ENCODE peak calls at places on chromosomes 7 and 10, in four cellular contexts. L is prostate gland, Q is breast epithelium, I is spleen. G is an unnamed sample.

GRCh38 chr10:23435378-23435777 is 3.5 kb upstream of the OTUD1 start:
- DNase-seq in L (no peak), Q (no peak), I (no peak), G (no peak)

GRCh38 chr7:153324094-153324493 is 564.5 kb downstream of the ACTR3B start:
- DNase-seq in L (no peak), Q (no peak), I (no peak), G (no peak)

GRCh38 chr7:55526770-55527169 is 45.5 kb downstream of the VOPP1 start:
- DNase-seq in L (no peak), Q (no peak), I (no peak), G (no peak)

GRCh38 chr10:60473557-60473956 is 83.9 kb upstream of the ANK3 start:
- DNase-seq in L (no peak), Q (no peak), I (no peak), G (no peak)

GRCh38 chr10:33248638-33249037 is 85.8 kb downstream of the NRP1 start:
- DNase-seq in L (no peak), Q (no peak), I (no peak), G (no peak)

GRCh38 chr7:138616085-138616484 is 85.1 kb downstream of the SVOPL start:
- DNase-seq in L (no peak), Q (no peak), I (no peak), G (no peak)

GRCh38 chr7:16786257-16786656 is 18.5 kb downstream of the AGR2 start:
- DNase-seq in L (no peak), Q (no peak), I (no peak), G (no peak)

GRCh38 chr10:132521041-132521465 is 16.5 kb upstream of the INPP5A start:
- DNase-seq in L (no peak), Q (peak; percentile 43), I (peak; percentile 56), G (no peak)

GRCh38 chr7:91320679-91321078 is 56.4 kb downstream of the FZD1 start:
- DNase-seq in L (no peak), Q (no peak), I (no peak), G (no peak)

GRCh38 chr10:103632247-103632642 is 138.7 kb downstream of the NEURL1 start:
- DNase-seq in L (no peak), Q (no peak), I (no peak), G (no peak)

GRCh38 chr7:33862946-33863814 is 42.2 kb upstream of the BMPER start:
- DNase-seq in L (no peak), Q (no peak), I (no peak), G (no peak)

GRCh38 chr7:44268671-44269070 is 56.7 kb downstream of the CAMK2B start:
- DNase-seq in L (no peak), Q (no peak), I (no peak), G (no peak)

GRCh38 chr10:59820471-59820870 is 67.2 kb upstream of the MRLN start:
- DNase-seq in L (no peak), Q (no peak), I (no peak), G (no peak)

GRCh38 chr7:80660939-80661338 is 22.5 kb downstream of the CD36 start:
- DNase-seq in L (no peak), Q (no peak), I (no peak), G (no peak)

GRCh38 chr7:30164567-30164966 is 29.8 kb downstream of the MTURN start:
- DNase-seq in L (peak; percentile 32), Q (no peak), I (no peak), G (no peak)

GRCh38 chr10:77090381-77091356 is 546.9 kb downstream of the KCNMA1 start:
- DNase-seq in L (no peak), Q (no peak), I (no peak), G (no peak)

GRCh38 chr10:63409465-63410027 is 56.2 kb downstream of the JMJD1C start:
- DNase-seq in L (no peak), Q (no peak), I (no peak), G (no peak)

GRCh38 chr10:6583447-6583846 is 3.4 kb upstream of the PRKCQ start:
- DNase-seq in L (no peak), Q (no peak), I (no peak), G (no peak)

GRCh38 chr10:49611166-49611814 is 1.2 kb downstream of the SLC18A3 start:
- DNase-seq in L (no peak), Q (peak; percentile 38), I (peak; percentile 70), G (no peak)

GRCh38 chr10:73773152-73773879 is 8.5 kb upstream of the CHCHD1 start:
- DNase-seq in L (no peak), Q (no peak), I (no peak), G (no peak)

GRCh38 chr7:151408839-151409554 is 841 bp downstream of the WDR86 start:
- DNase-seq in L (no peak), Q (no peak), I (peak; percentile 77), G (no peak)

GRCh38 chr7:29138588-29138987 is 7.7 kb downstream of the CPVL start:
- DNase-seq in L (no peak), Q (no peak), I (no peak), G (no peak)

GRCh38 chr7:138400400-138400886 is 59.6 kb upstream of the TRIM24 start:
- DNase-seq in L (no peak), Q (no peak), I (no peak), G (no peak)

GRCh38 chr7:23394828-23395227 is 75.5 kb downstream of the IGF2BP3 start:
- DNase-seq in L (no peak), Q (no peak), I (no peak), G (no peak)

GRCh38 chr10:111522141-111522540 is 445.3 kb downstream of the ADRA2A start:
- DNase-seq in L (no peak), Q (no peak), I (no peak), G (no peak)

GRCh38 chr10:63116452-63117072 is 16.6 kb upstream of the NRBF2 start:
- DNase-seq in L (no peak), Q (no peak), I (no peak), G (no peak)

GRCh38 chr10:124619802-124620490 is 124.2 kb downstream of the FAM53B start:
- DNase-seq in L (no peak), Q (no peak), I (no peak), G (no peak)

GRCh38 chr7:155291045-155291530 is 6.6 kb upstream of the INSIG1 start:
- DNase-seq in L (no peak), Q (no peak), I (no peak), G (no peak)

GRCh38 chr10:133359972-133360610 is 2.3 kb upstream of the FUOM start:
- DNase-seq in L (no peak), Q (no peak), I (no peak), G (no peak)

GRCh38 chr10:119693262-119693957 is 32.4 kb upstream of the INPP5F start:
- DNase-seq in L (no peak), Q (no peak), I (no peak), G (no peak)

GRCh38 chr7:15016726-15017125 is 114.2 kb upstream of the DGKB start:
- DNase-seq in L (no peak), Q (no peak), I (no peak), G (no peak)

GRCh38 chr10:31341552-31341951 is 22.5 kb downstream of the ZEB1 start:
- DNase-seq in L (no peak), Q (no peak), I (no peak), G (no peak)
- TF ChIP-seq POLR2AphosphoS5 in L (no peak), Q (no peak), I (no peak), G (no peak)

DNA sequence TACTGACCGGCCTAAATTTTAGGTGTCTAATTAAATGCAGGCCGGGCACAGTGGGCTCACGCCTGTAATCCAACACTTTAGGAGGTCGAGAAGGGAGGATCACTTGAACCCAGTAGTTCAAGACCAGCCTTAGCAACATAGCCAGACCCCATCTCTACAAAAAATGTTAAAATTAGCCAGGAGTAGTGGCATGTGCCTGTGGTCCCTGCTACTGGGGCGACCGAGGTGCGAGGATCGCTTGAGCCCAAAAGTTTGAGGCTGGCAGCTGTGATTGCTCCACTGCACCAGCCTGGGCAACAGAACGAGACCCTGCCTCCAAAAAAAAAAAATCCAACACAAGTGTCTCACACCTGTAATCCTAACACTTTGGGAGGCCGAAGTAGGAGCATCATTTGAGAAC is 491 bp upstream of the SLC37A3 start:
- DNase-seq in L (no peak), Q (no peak), I (no peak), G (no peak)
- H3K4me3 ChIP-seq in L (no peak overlapping the region), Q (peak overlapping the region; percentile 95), I (peak overlapping the region; percentile 83), G (no peak overlapping the region)

GRCh38 chr10:95430231-95430951 is 130.8 kb downstream of the SORBS1 start:
- DNase-seq in L (peak; percentile 42), Q (no peak), I (no peak), G (no peak)

GRCh38 chr10:95434583-95434982 is 126.6 kb downstream of the SORBS1 start:
- DNase-seq in L (no peak), Q (no peak), I (no peak), G (no peak)

GRCh38 chr10:95428702-95429101 is 132.5 kb downstream of the SORBS1 start:
- DNase-seq in L (no peak), Q (no peak), I (no peak), G (no peak)

GRCh38 chr10:95429639-95430038 is 131.5 kb downstream of the SORBS1 start:
- DNase-seq in L (no peak), Q (no peak), I (no peak), G (no peak)

GRCh38 chr10:95431900-95432342 is 129.2 kb downstream of the SORBS1 start:
- DNase-seq in L (no peak), Q (no peak), I (no peak), G (no peak)
- H3K4me1 ChIP-seq in L (no peaks in the 10 kb centered on the region), Q (no peaks in the 10 kb centered on the region), I (peaks cover 28% of the 10 kb centered on the region), G (peaks cover 16% of the 10 kb centered on the region)

GRCh38 chr10:127024655-127025054 is 119.4 kb downstream of the DOCK1 start:
- DNase-seq in L (peak; percentile 44), Q (no peak), I (no peak), G (no peak)
- TF ChIP-seq POLR2AphosphoS5 in L (peak; percentile 40), Q (peak; percentile 25), I (no peak), G (no peak)

DNA sequence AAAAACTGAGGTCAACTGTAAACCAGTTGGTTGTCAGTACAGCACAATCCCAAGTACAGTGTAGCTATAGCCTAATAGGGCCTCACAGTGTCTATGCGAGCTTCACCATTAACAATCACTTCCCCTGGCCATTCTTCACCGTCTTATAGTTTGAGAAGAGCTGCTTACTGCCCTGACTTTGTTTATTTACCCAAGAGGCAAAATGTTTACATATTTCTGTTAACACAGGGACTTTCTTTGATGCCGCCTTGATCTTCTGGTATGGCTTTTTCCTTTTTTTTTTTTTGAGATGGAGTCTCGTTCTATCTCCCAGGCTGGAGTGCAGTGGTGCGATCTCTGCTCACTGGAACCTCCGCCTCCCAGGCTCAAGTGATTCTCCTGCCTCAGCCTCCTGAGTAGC is 3.3 kb downstream of the MYOF start:
- DNase-seq in L (no peak), Q (no peak), I (no peak), G (peak; percentile 27)
- H3K4me3 ChIP-seq in L (no peak overlapping the region), Q (peak overlapping the region; percentile 16), I (no peak overlapping the region), G (no peak overlapping the region)

DNA sequence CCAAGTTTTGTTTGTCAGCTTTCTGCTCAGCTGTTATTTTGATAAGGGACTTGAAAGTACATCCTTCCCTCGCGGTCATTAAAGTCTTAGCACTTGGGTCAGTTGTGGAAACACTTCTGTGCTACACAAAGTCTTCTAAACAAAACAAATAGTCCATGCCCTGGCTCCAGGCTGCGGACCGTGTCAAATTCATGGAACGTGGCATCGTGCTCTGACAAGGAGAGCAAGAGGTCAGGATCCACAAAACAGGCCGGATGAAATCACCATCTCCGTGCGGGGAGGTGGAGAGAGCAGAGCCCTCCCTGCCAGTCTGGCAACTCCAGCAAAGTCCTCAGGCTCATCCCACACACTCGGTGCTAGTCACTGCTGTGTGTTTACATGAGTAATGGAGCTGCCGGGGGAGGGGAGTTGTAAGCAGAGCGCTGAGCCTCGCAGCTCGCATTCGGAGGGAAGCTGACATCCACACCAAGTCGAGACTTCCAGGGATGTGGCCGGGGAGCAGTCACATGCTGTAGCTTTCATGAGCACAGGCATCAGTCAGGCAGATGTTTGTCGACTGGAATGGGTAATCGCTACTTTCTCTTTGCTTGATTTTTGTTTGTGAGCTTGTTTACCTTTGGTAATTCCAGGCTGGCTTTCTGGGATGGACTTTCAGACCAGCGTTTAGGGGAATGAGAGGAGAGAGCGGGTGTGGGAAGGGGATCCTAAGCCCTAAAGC is 147.6 kb downstream of the ARID5B start:
- DNase-seq in L (peak; percentile 85), Q (peak; percentile 86), I (peak; percentile 83), G (no peak)
- H3K4me1 ChIP-seq in L (peaks cover 13% of the 10 kb centered on the region), Q (peaks cover 25% of the 10 kb centered on the region), I (peaks cover 99% of the 10 kb centered on the region), G (peaks cover 78% of the 10 kb centered on the region)